ENCODE peak calls at places on chromosome 17, in four cellular contexts. X is lower lobe of right lung, R is AG04450, K is aorta. U is an unnamed sample.

GRCh38 chr17:27657620-27658019 is 26.6 kb downstream of the LGALS9 start:
- DNase-seq in K (peak), R (no peak), X (no peak), U (no peak)

GRCh38 chr17:71464241-71464640 is 656.6 kb upstream of the SOX9 start:
- DNase-seq in X (no peak), K (no peak), R (no peak), U (no peak)

GRCh38 chr17:1179635-1180433 is at the start of gene ABR:
- DNase-seq in X (peak), K (peak), R (no peak), U (peak)

GRCh38 chr17:10888858-10889257 is 51.0 kb upstream of the PIRT start:
- DNase-seq in X (no peak), K (no peak), R (no peak), U (no peak)

GRCh38 chr17:37488009-37488604 is 1.6 kb upstream of the DUSP14 start:
- DNase-seq in X (no peak), R (peak), K (no peak), U (no peak)

GRCh38 chr17:38786372-38786771 is 13.0 kb downstream of the PIP4K2B start:
- DNase-seq in R (no peak), K (no peak), X (no peak), U (no peak)

GRCh38 chr17:3559270-3559645 is 1.6 kb upstream of the TRPV3 start:
- DNase-seq in X (no peak), K (no peak), R (no peak), U (no peak)

GRCh38 chr17:14206891-14207290 is 29.8 kb downstream of the CDRT15 start:
- DNase-seq in K (no peak), R (no peak), X (no peak), U (peak)

GRCh38 chr17:70184770-70185169 is 15.4 kb downstream of the KCNJ2 start:
- DNase-seq in K (no peak), R (no peak), X (no peak), U (no peak)

GRCh38 chr17:70848785-70849184 is 679.5 kb downstream of the KCNJ2 start:
- DNase-seq in K (no peak), R (peak), X (no peak), U (no peak)

GRCh38 chr17:57207396-57207795 is 48.9 kb upstream of the MSI2 start:
- DNase-seq in K (no peak), R (no peak), X (no peak), U (no peak)

GRCh38 chr17:61362852-61363600 is 36.6 kb upstream of the TBX2 start:
- DNase-seq in R (no peak), K (no peak), X (no peak), U (no peak)

GRCh38 chr17:11996722-11997146 is 541 bp downstream of the ZNF18 start:
- DNase-seq in K (no peak), X (no peak), R (no peak), U (no peak)

GRCh38 chr17:77124192-77124908 is 16.4 kb upstream of the SEC14L1 start:
- DNase-seq in R (no peak), K (no peak), X (no peak), U (no peak)

GRCh38 chr17:63657776-63658175 is 35.6 kb downstream of the MAP3K3 start:
- DNase-seq in R (no peak), K (no peak), X (no peak), U (no peak)

GRCh38 chr17:76868669-76869208 is 535 bp downstream of the MGAT5B start:
- DNase-seq in X (no peak), R (no peak), K (no peak), U (no peak)

GRCh38 chr17:45296003-45296832 is 20.6 kb downstream of the MAP3K14 start:
- DNase-seq in X (peak), R (no peak), K (peak), U (peak)

GRCh38 chr17:82274134-82275020 is 877 bp upstream of the CSNK1D start:
- DNase-seq in K (no peak), R (no peak), X (no peak), U (no peak)

GRCh38 chr17:46192484-46193245 is 564 bp downstream of the KANSL1 start:
- DNase-seq in R (no peak), X (peak), K (peak), U (peak)

GRCh38 chr17:7992516-7992915 is 9.9 kb upstream of the GUCY2D start:
- DNase-seq in X (no peak), K (no peak), R (no peak), U (no peak)

GRCh38 chr17:12789075-12789975 is at the start of gene ARHGAP44:
- DNase-seq in R (no peak), K (peak), X (peak), U (peak)

GRCh38 chr17:30279156-30279555 is 12.6 kb downstream of the BLMH start:
- DNase-seq in K (no peak), R (no peak), X (no peak), U (no peak)

GRCh38 chr17:17819561-17819995 is 17.2 kb downstream of the SREBF1 start:
- DNase-seq in R (peak), K (no peak), X (peak), U (peak)

GRCh38 chr17:4600563-4600962 is 16.2 kb downstream of the SMTNL2 start:
- DNase-seq in R (no peak), X (no peak), K (no peak), U (peak)

GRCh38 chr17:6592193-6592592 is 35.8 kb upstream of the PITPNM3 start:
- DNase-seq in R (no peak), X (no peak), K (no peak), U (no peak)
- H3K27ac ChIP-seq in R (peak), X (peak), K (no peak), U (no peak)

GRCh38 chr17:78788451-78788850 is 6.4 kb upstream of the CYTH1 start:
- DNase-seq in X (no peak), R (no peak), K (peak), U (no peak)
- H3K27ac ChIP-seq in X (no peak), R (no peak), K (no peak), U (no peak)

DNA sequence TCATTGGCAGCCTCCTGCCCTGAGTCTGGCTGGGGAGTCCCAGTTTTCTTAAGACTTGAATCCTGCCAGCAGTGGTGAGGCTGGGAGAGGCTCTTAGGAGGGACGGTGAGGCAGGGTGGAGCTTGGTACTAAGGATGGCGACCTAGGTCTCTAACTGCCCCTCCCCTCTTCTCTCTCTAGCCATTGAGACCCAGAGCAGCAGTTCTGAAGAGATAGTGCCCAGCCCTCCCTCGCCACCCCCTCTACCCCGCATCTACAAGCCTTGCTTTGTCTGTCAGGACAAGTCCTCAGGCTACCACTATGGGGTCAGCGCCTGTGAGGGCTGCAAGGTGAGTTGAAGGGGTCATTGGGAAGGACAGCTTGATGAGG is 16.4 kb downstream of the GJD3 start:
- DNase-seq in X (no peak), R (no peak), K (no peak), U (no peak)
- H3K27ac ChIP-seq in X (peak), R (no peak), K (no peak), U (peak)

GRCh38 chr17:80667462-80668277 is 123.0 kb downstream of the RPTOR start:
- DNase-seq in R (no peak), K (peak), X (no peak), U (no peak)
- H3K27ac ChIP-seq in R (no peak), K (no peak), X (no peak), U (no peak)

DNA sequence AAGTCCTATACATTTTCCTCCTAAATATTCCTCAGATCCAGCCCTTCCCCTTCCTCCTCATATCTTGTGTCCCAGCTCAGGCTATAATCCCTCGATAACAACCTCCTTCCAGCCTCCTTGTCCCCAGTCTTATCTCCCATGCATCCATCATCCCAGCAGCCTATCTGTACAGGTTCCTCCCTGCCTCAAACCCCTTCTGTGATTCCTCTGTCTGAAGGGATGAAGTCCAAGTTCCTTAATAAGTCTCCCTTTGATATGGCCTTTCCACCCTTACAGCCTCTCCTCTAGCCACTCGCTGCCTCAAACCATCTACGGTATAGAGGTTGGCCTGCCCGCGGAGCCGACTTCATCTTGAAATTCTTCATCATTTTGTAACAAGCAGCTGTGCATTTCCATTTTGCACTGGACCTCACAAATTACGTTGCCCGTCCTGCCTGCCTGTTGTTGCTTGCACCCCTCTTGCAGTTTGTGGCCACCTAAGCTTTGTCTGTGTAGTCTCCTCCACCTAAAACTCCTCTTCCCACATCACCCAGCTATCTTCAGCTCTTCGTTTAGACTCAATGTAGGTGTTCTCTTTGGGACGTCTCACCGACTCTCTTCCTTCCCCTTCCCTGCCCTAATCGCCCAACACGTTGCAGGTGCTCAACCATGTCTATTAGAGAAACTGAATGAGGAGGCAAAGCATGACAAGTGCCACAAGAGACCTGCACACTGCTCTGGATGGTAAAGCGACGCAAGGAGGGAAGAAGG is 763 bp upstream of the CDK5RAP3 start:
- DNase-seq in X (peak), R (no peak), K (no peak), U (no peak)
- H3K27ac ChIP-seq in X (peak), R (no peak), K (no peak), U (no peak)

GRCh38 chr17:43696891-43697290 is 35.2 kb upstream of the MEOX1 start:
- DNase-seq in X (no peak), K (no peak), R (no peak), U (no peak)

GRCh38 chr17:43690624-43691316 is 29.0 kb upstream of the MEOX1 start:
- DNase-seq in X (no peak), K (no peak), R (no peak), U (no peak)

GRCh38 chr17:43695968-43696865 is 34.5 kb upstream of the MEOX1 start:
- DNase-seq in K (peak), R (no peak), X (no peak), U (peak)

GRCh38 chr17:43691317-43691693 is 29.6 kb upstream of the MEOX1 start:
- DNase-seq in K (no peak), X (no peak), R (no peak), U (no peak)

DNA sequence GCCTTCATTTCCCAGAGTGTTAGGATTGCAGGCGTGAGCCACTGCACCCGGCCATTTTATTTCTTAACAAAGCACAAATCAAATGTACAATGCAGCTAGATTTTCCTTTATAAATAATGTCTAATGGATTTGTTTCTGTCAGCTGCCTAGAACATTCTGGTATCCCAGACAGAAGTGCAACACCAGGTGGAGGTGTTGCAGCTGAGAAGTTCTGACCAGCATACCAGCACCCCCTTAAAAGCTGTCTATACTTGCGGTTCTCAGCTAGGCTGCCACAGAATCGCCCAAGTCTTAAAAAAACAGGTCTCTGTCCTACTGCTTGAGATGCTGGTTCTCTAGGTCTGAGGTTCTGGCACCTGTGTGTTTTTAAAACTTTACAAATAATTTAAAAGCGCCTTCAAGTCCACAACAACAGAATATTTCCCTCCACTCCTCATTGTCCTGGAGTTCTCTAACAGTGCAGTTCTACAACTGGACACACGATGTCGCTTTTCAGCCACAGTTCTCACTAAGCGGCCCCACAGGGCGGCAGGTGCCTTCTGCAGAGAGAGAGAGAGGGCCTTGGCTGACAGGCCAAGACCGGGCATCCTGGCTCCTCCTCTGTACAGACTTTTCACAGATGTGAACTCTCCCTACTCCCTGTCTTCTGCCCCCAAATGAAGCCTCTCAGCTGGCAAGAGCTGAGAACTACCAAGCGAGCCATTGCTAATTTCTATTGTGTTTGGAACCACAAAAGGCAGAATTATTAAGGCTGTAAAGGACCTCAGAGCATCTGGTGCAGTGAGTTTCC is 32.6 kb upstream of the MEOX1 start:
- DNase-seq in K (peak), X (peak), R (peak), U (peak)
- H3K27ac ChIP-seq in K (peak), X (no peak), R (no peak), U (no peak)

DNA sequence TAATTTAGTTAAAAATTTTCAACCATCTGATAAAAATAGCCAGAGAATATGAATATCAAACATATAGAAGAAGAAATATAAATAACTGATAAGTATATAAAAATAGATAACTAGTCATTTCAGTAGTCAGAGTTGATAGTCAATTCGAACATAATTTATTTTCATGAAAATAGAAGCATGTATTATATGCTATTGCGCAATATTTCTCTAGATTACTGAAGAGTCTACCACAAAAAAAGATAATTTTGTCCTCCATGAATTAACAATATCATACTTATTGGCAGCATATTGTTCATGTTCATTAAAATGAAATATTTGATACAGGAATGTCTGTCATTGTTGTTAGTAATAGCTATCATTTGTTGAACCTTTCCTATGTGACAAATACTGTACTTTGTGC is 376.2 kb upstream of the TOM1L1 start:
- DNase-seq in X (no peak), K (no peak), R (no peak), U (no peak)
- H3K27ac ChIP-seq in X (no peak), K (no peak), R (no peak), U (no peak)

GRCh38 chr17:68460715-68461114 is 3.4 kb upstream of the WIPI1 start:
- DNase-seq in X (no peak), R (no peak), K (no peak), U (no peak)
- H3K27ac ChIP-seq in X (no peak), R (no peak), K (no peak), U (peak)

GRCh38 chr17:15954222-15954621 is 9.3 kb downstream of the ADORA2B start:
- DNase-seq in X (no peak), K (peak), R (peak), U (no peak)

GRCh38 chr17:15955793-15956541 is 11.0 kb downstream of the ADORA2B start:
- DNase-seq in X (no peak), R (no peak), K (no peak), U (no peak)

GRCh38 chr17:15951368-15952047 is 6.6 kb downstream of the ADORA2B start:
- DNase-seq in K (peak), R (no peak), X (no peak), U (no peak)

GRCh38 chr17:15952916-15953865 is 8.3 kb downstream of the ADORA2B start:
- DNase-seq in R (no peak), X (no peak), K (peak), U (no peak)

DNA sequence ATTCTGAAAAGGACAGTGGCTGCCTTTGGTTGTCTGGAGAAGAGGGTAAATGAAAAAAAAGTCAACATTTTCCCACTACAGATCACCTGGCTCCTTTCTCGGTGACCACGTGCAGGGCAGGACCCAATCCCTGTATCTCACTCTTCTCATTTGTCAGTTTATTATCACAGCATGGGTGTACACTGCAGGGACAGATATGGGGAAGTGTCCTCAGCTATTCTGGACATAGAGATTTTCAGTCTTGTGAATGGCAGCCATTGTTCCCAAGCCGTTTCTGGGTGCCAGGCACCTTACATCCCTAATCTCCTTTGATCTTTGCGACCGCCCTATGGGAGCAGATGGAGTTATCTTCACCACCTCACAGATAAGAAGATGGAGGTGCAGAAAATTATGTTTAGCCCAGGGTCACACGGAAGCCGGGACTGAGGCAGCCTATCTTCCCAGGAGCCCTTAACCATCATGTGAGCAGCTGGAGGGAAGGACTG is 7.2 kb downstream of the ADORA2B start:
- DNase-seq in R (no peak), K (no peak), X (no peak), U (no peak)
- H3K27ac ChIP-seq in R (no peak), K (no peak), X (no peak), U (no peak)